ENCODE peak calls at places on chromosomes 1 and 21, in nine cellular contexts. T is left cardiac atrium; D is activated CD4-positive, alpha-beta T cell treated with anti-CD3 and anti-CD28 coated beads, Interleukin-2, amount 50 U/mL, for 48 hours; H is amniotic epithelial cell; W is IMR-90; B is GDM1; K is T-helper 2 cell; F is non-pigmented ciliary epithelial cell; X is AG09319. L is an unnamed sample.

GRCh38 chr1:67451815-67452214 is 21.6 kb upstream of the SERBP1 start:
- DNase-seq in T (no peak), D (no peak), H (peak; percentile 29), X (no peak), W (no peak), B (no peak), F (no peak), K (no peak), L (no peak)

GRCh38 chr1:226603976-226604845 is 55.6 kb downstream of the STUM start:
- DNase-seq in T (no peak), X (no peak), B (no peak), H (no peak), K (no peak), W (no peak), F (no peak), D (no peak), L (no peak)

GRCh38 chr21:42463861-42464515 is 32.0 kb downstream of the RSPH1 start:
- DNase-seq in X (no peak), T (no peak), H (peak; percentile 66), W (peak; percentile 68), B (peak; percentile 73), K (no peak), D (peak; percentile 69), F (no peak), L (no peak)

GRCh38 chr1:41851589-41851988 is 67.1 kb downstream of the HIVEP3 start:
- DNase-seq in B (peak; percentile 61), D (no peak), X (peak; percentile 25), T (no peak), F (peak; percentile 82), W (peak; percentile 86), H (peak; percentile 70), K (no peak), L (no peak)

GRCh38 chr1:12428334-12428733 is 189.7 kb downstream of the DHRS3 start:
- DNase-seq in W (no peak), F (no peak), K (no peak), T (no peak), D (no peak), B (no peak), X (no peak), H (no peak), L (no peak)

GRCh38 chr1:117511273-117511672 is 94.6 kb upstream of the TENT5C start:
- DNase-seq in K (no peak), W (peak; percentile 33), H (no peak), B (no peak), F (no peak), T (no peak), X (no peak), D (no peak), L (no peak)

GRCh38 chr1:150186789-150187559 is 37.3 kb downstream of the PLEKHO1 start:
- DNase-seq in T (no peak), B (peak; percentile 46), D (no peak), F (no peak), X (no peak), H (peak; percentile 81), W (peak; percentile 56), K (no peak), L (peak; percentile 71)

GRCh38 chr1:39204441-39205081 is at the start of gene MACF1:
- DNase-seq in F (peak; percentile 94), W (peak; percentile 98), T (peak; percentile 75), X (peak; percentile 74), B (peak; percentile 79), D (peak; percentile 55), K (no peak), H (peak; percentile 98), L (no peak)

GRCh38 chr21:32135401-32136363 is 143.2 kb downstream of the MIS18A start:
- DNase-seq in D (no peak), W (peak; percentile 1), K (no peak), T (no peak), X (peak; percentile 27), H (no peak), F (no peak), B (no peak), L (no peak)

GRCh38 chr1:110150330-110151174 is at the start of gene SLC6A17:
- DNase-seq in T (peak; percentile 42), B (no peak), K (no peak), X (no peak), W (peak; percentile 68), F (no peak), D (peak; percentile 56), H (peak; percentile 34), L (peak; percentile 53)

GRCh38 chr1:200739499-200740290 is 1.0 kb downstream of the CAMSAP2 start:
- DNase-seq in K (no peak), H (peak; percentile 53), F (no peak), X (peak; percentile 65), W (no peak), T (peak; percentile 53), B (no peak), D (no peak), L (no peak)

GRCh38 chr1:38125837-38126520 is 79.4 kb upstream of the POU3F1 start:
- DNase-seq in T (no peak), F (no peak), D (no peak), X (no peak), K (no peak), B (no peak), H (no peak), W (no peak), L (no peak)